ENCODE peak calls at places on chromosome 19, in nine cellular contexts. One of them, this sample, is unnamed.

GRCh38 chr19:3506384-3507340 is 551 bp downstream of the FZR1 start:
- DNase-seq in mammary epithelial cell: peak
- DNase-seq in GM10248: peak
- DNase-seq in left ventricle myocardium inferior: peak
- DNase-seq in hippocampal formation: no peak
- DNase-seq in stimulated activated CD4-positive, alpha-beta T cell treated with anti-CD3 and anti-CD28 coated beads, Interleukin-1b, Interleukin-23, amount 100 ng/mL, for 1 hour: no peak
- DNase-seq in EH: peak
- DNase-seq in activated CD8-positive, alpha-beta memory T cell treated with anti-CD3 and anti-CD28 coated beads, Interleukin-2, amount 10 ng/mL, durations not matched to agents 7 days and 5 days: peak
- DNase-seq in activated naive CD4-positive, alpha-beta T cell treated with anti-CD3 and anti-CD28 coated beads for 36 hours: peak
- DNase-seq in this sample: no peak

GRCh38 chr19:8611890-8612806 is 1.6 kb upstream of the ADAMTS10 start:
- DNase-seq in mammary epithelial cell: no peak
- DNase-seq in GM10248: no peak
- DNase-seq in left ventricle myocardium inferior: peak
- DNase-seq in hippocampal formation: no peak
- DNase-seq in stimulated activated CD4-positive, alpha-beta T cell treated with anti-CD3 and anti-CD28 coated beads, Interleukin-1b, Interleukin-23, amount 100 ng/mL, for 1 hour: no peak
- DNase-seq in EH: peak
- DNase-seq in activated CD8-positive, alpha-beta memory T cell treated with anti-CD3 and anti-CD28 coated beads, Interleukin-2, amount 10 ng/mL, durations not matched to agents 7 days and 5 days: no peak
- DNase-seq in activated naive CD4-positive, alpha-beta T cell treated with anti-CD3 and anti-CD28 coated beads for 36 hours: no peak
- DNase-seq in this sample: no peak

GRCh38 chr19:42290523-42291436 is 11.2 kb upstream of the PRR19 start:
- DNase-seq in mammary epithelial cell: no peak
- DNase-seq in GM10248: no peak
- DNase-seq in left ventricle myocardium inferior: no peak
- DNase-seq in hippocampal formation: no peak
- DNase-seq in stimulated activated CD4-positive, alpha-beta T cell treated with anti-CD3 and anti-CD28 coated beads, Interleukin-1b, Interleukin-23, amount 100 ng/mL, for 1 hour: no peak
- DNase-seq in EH: peak
- DNase-seq in activated CD8-positive, alpha-beta memory T cell treated with anti-CD3 and anti-CD28 coated beads, Interleukin-2, amount 10 ng/mL, durations not matched to agents 7 days and 5 days: peak
- DNase-seq in activated naive CD4-positive, alpha-beta T cell treated with anti-CD3 and anti-CD28 coated beads for 36 hours: peak
- DNase-seq in this sample: no peak

GRCh38 chr19:33785795-33786194 is 10.9 kb upstream of the KCTD15 start:
- DNase-seq in mammary epithelial cell: peak
- DNase-seq in GM10248: no peak
- DNase-seq in left ventricle myocardium inferior: no peak
- DNase-seq in hippocampal formation: no peak
- DNase-seq in stimulated activated CD4-positive, alpha-beta T cell treated with anti-CD3 and anti-CD28 coated beads, Interleukin-1b, Interleukin-23, amount 100 ng/mL, for 1 hour: no peak
- DNase-seq in EH: peak
- DNase-seq in activated CD8-positive, alpha-beta memory T cell treated with anti-CD3 and anti-CD28 coated beads, Interleukin-2, amount 10 ng/mL, durations not matched to agents 7 days and 5 days: no peak
- DNase-seq in activated naive CD4-positive, alpha-beta T cell treated with anti-CD3 and anti-CD28 coated beads for 36 hours: no peak
- DNase-seq in this sample: no peak

GRCh38 chr19:31127132-31127967 is 221.9 kb downstream of the TSHZ3 start:
- DNase-seq in mammary epithelial cell: peak
- DNase-seq in GM10248: no peak
- DNase-seq in left ventricle myocardium inferior: no peak
- DNase-seq in hippocampal formation: no peak
- DNase-seq in stimulated activated CD4-positive, alpha-beta T cell treated with anti-CD3 and anti-CD28 coated beads, Interleukin-1b, Interleukin-23, amount 100 ng/mL, for 1 hour: no peak
- DNase-seq in EH: peak
- DNase-seq in activated CD8-positive, alpha-beta memory T cell treated with anti-CD3 and anti-CD28 coated beads, Interleukin-2, amount 10 ng/mL, durations not matched to agents 7 days and 5 days: no peak
- DNase-seq in activated naive CD4-positive, alpha-beta T cell treated with anti-CD3 and anti-CD28 coated beads for 36 hours: no peak
- DNase-seq in this sample: no peak

GRCh38 chr19:49808762-49809154 is 4.3 kb downstream of the FUZ start:
- DNase-seq in mammary epithelial cell: peak
- DNase-seq in GM10248: peak
- DNase-seq in left ventricle myocardium inferior: peak
- DNase-seq in hippocampal formation: peak
- DNase-seq in stimulated activated CD4-positive, alpha-beta T cell treated with anti-CD3 and anti-CD28 coated beads, Interleukin-1b, Interleukin-23, amount 100 ng/mL, for 1 hour: peak
- DNase-seq in EH: peak
- DNase-seq in activated CD8-positive, alpha-beta memory T cell treated with anti-CD3 and anti-CD28 coated beads, Interleukin-2, amount 10 ng/mL, durations not matched to agents 7 days and 5 days: peak
- DNase-seq in activated naive CD4-positive, alpha-beta T cell treated with anti-CD3 and anti-CD28 coated beads for 36 hours: peak
- DNase-seq in this sample: peak

GRCh38 chr19:50826492-50827240 is 3.1 kb upstream of the KLK1 start:
- DNase-seq in mammary epithelial cell: no peak
- DNase-seq in GM10248: no peak
- DNase-seq in left ventricle myocardium inferior: no peak
- DNase-seq in hippocampal formation: no peak
- DNase-seq in stimulated activated CD4-positive, alpha-beta T cell treated with anti-CD3 and anti-CD28 coated beads, Interleukin-1b, Interleukin-23, amount 100 ng/mL, for 1 hour: no peak
- DNase-seq in EH: no peak
- DNase-seq in activated CD8-positive, alpha-beta memory T cell treated with anti-CD3 and anti-CD28 coated beads, Interleukin-2, amount 10 ng/mL, durations not matched to agents 7 days and 5 days: no peak
- DNase-seq in activated naive CD4-positive, alpha-beta T cell treated with anti-CD3 and anti-CD28 coated beads for 36 hours: no peak
- DNase-seq in this sample: no peak

GRCh38 chr19:12778020-12778904 is 2.9 kb upstream of the HOOK2 start:
- DNase-seq in mammary epithelial cell: peak
- DNase-seq in GM10248: peak
- DNase-seq in left ventricle myocardium inferior: peak
- DNase-seq in hippocampal formation: no peak
- DNase-seq in stimulated activated CD4-positive, alpha-beta T cell treated with anti-CD3 and anti-CD28 coated beads, Interleukin-1b, Interleukin-23, amount 100 ng/mL, for 1 hour: no peak
- DNase-seq in EH: peak
- DNase-seq in activated CD8-positive, alpha-beta memory T cell treated with anti-CD3 and anti-CD28 coated beads, Interleukin-2, amount 10 ng/mL, durations not matched to agents 7 days and 5 days: peak
- DNase-seq in activated naive CD4-positive, alpha-beta T cell treated with anti-CD3 and anti-CD28 coated beads for 36 hours: peak
- DNase-seq in this sample: peak

GRCh38 chr19:39157275-39157996 is 31.9 kb downstream of the PAK4 start:
- DNase-seq in mammary epithelial cell: no peak
- DNase-seq in GM10248: no peak
- DNase-seq in left ventricle myocardium inferior: no peak
- DNase-seq in hippocampal formation: no peak
- DNase-seq in stimulated activated CD4-positive, alpha-beta T cell treated with anti-CD3 and anti-CD28 coated beads, Interleukin-1b, Interleukin-23, amount 100 ng/mL, for 1 hour: no peak
- DNase-seq in EH: no peak
- DNase-seq in activated CD8-positive, alpha-beta memory T cell treated with anti-CD3 and anti-CD28 coated beads, Interleukin-2, amount 10 ng/mL, durations not matched to agents 7 days and 5 days: no peak
- DNase-seq in activated naive CD4-positive, alpha-beta T cell treated with anti-CD3 and anti-CD28 coated beads for 36 hours: no peak
- DNase-seq in this sample: no peak

GRCh38 chr19:16111909-16112752 is 442 bp downstream of the RAB8A start:
- DNase-seq in mammary epithelial cell: no peak
- DNase-seq in GM10248: no peak
- DNase-seq in left ventricle myocardium inferior: no peak
- DNase-seq in hippocampal formation: no peak
- DNase-seq in stimulated activated CD4-positive, alpha-beta T cell treated with anti-CD3 and anti-CD28 coated beads, Interleukin-1b, Interleukin-23, amount 100 ng/mL, for 1 hour: no peak
- DNase-seq in EH: no peak
- DNase-seq in activated CD8-positive, alpha-beta memory T cell treated with anti-CD3 and anti-CD28 coated beads, Interleukin-2, amount 10 ng/mL, durations not matched to agents 7 days and 5 days: no peak
- DNase-seq in activated naive CD4-positive, alpha-beta T cell treated with anti-CD3 and anti-CD28 coated beads for 36 hours: no peak
- DNase-seq in this sample: no peak

GRCh38 chr19:3575949-3576673 is 3.4 kb downstream of the HMG20B start:
- DNase-seq in mammary epithelial cell: no peak
- DNase-seq in GM10248: no peak
- DNase-seq in left ventricle myocardium inferior: no peak
- DNase-seq in hippocampal formation: no peak
- DNase-seq in stimulated activated CD4-positive, alpha-beta T cell treated with anti-CD3 and anti-CD28 coated beads, Interleukin-1b, Interleukin-23, amount 100 ng/mL, for 1 hour: no peak
- DNase-seq in EH: no peak
- DNase-seq in activated CD8-positive, alpha-beta memory T cell treated with anti-CD3 and anti-CD28 coated beads, Interleukin-2, amount 10 ng/mL, durations not matched to agents 7 days and 5 days: no peak
- DNase-seq in activated naive CD4-positive, alpha-beta T cell treated with anti-CD3 and anti-CD28 coated beads for 36 hours: no peak
- DNase-seq in this sample: no peak

GRCh38 chr19:871446-872265 is 12.2 kb downstream of the CFD start:
- DNase-seq in mammary epithelial cell: no peak
- DNase-seq in GM10248: no peak
- DNase-seq in left ventricle myocardium inferior: no peak
- DNase-seq in hippocampal formation: peak
- DNase-seq in stimulated activated CD4-positive, alpha-beta T cell treated with anti-CD3 and anti-CD28 coated beads, Interleukin-1b, Interleukin-23, amount 100 ng/mL, for 1 hour: no peak
- DNase-seq in EH: no peak
- DNase-seq in activated CD8-positive, alpha-beta memory T cell treated with anti-CD3 and anti-CD28 coated beads, Interleukin-2, amount 10 ng/mL, durations not matched to agents 7 days and 5 days: no peak
- DNase-seq in activated naive CD4-positive, alpha-beta T cell treated with anti-CD3 and anti-CD28 coated beads for 36 hours: no peak
- DNase-seq in this sample: no peak

GRCh38 chr19:7534531-7534980 is 961 bp upstream of the PNPLA6 start:
- DNase-seq in mammary epithelial cell: peak
- DNase-seq in GM10248: peak
- DNase-seq in left ventricle myocardium inferior: peak
- DNase-seq in hippocampal formation: peak
- DNase-seq in stimulated activated CD4-positive, alpha-beta T cell treated with anti-CD3 and anti-CD28 coated beads, Interleukin-1b, Interleukin-23, amount 100 ng/mL, for 1 hour: no peak
- DNase-seq in EH: peak
- DNase-seq in activated CD8-positive, alpha-beta memory T cell treated with anti-CD3 and anti-CD28 coated beads, Interleukin-2, amount 10 ng/mL, durations not matched to agents 7 days and 5 days: peak
- DNase-seq in activated naive CD4-positive, alpha-beta T cell treated with anti-CD3 and anti-CD28 coated beads for 36 hours: peak
- DNase-seq in this sample: peak

GRCh38 chr19:58578430-58578925 is 5.3 kb upstream of the MZF1 start:
- DNase-seq in mammary epithelial cell: no peak
- DNase-seq in GM10248: no peak
- DNase-seq in left ventricle myocardium inferior: no peak
- DNase-seq in hippocampal formation: no peak
- DNase-seq in stimulated activated CD4-positive, alpha-beta T cell treated with anti-CD3 and anti-CD28 coated beads, Interleukin-1b, Interleukin-23, amount 100 ng/mL, for 1 hour: no peak
- DNase-seq in EH: no peak
- DNase-seq in activated CD8-positive, alpha-beta memory T cell treated with anti-CD3 and anti-CD28 coated beads, Interleukin-2, amount 10 ng/mL, durations not matched to agents 7 days and 5 days: no peak
- DNase-seq in activated naive CD4-positive, alpha-beta T cell treated with anti-CD3 and anti-CD28 coated beads for 36 hours: peak
- DNase-seq in this sample: no peak

GRCh38 chr19:16376649-16377048 is 52.0 kb downstream of the KLF2 start:
- DNase-seq in mammary epithelial cell: no peak
- DNase-seq in GM10248: no peak
- DNase-seq in left ventricle myocardium inferior: no peak
- DNase-seq in hippocampal formation: no peak
- DNase-seq in stimulated activated CD4-positive, alpha-beta T cell treated with anti-CD3 and anti-CD28 coated beads, Interleukin-1b, Interleukin-23, amount 100 ng/mL, for 1 hour: no peak
- DNase-seq in EH: no peak
- DNase-seq in activated CD8-positive, alpha-beta memory T cell treated with anti-CD3 and anti-CD28 coated beads, Interleukin-2, amount 10 ng/mL, durations not matched to agents 7 days and 5 days: peak
- DNase-seq in activated naive CD4-positive, alpha-beta T cell treated with anti-CD3 and anti-CD28 coated beads for 36 hours: no peak
- DNase-seq in this sample: no peak

GRCh38 chr19:10333758-10334339 is 520 bp upstream of the RAVER1 start:
- DNase-seq in mammary epithelial cell: no peak
- DNase-seq in GM10248: no peak
- DNase-seq in left ventricle myocardium inferior: no peak
- DNase-seq in hippocampal formation: no peak
- DNase-seq in stimulated activated CD4-positive, alpha-beta T cell treated with anti-CD3 and anti-CD28 coated beads, Interleukin-1b, Interleukin-23, amount 100 ng/mL, for 1 hour: no peak
- DNase-seq in EH: peak
- DNase-seq in activated CD8-positive, alpha-beta memory T cell treated with anti-CD3 and anti-CD28 coated beads, Interleukin-2, amount 10 ng/mL, durations not matched to agents 7 days and 5 days: no peak
- DNase-seq in activated naive CD4-positive, alpha-beta T cell treated with anti-CD3 and anti-CD28 coated beads for 36 hours: no peak
- DNase-seq in this sample: no peak

GRCh38 chr19:2695288-2695866 is 7.1 kb downstream of the GNG7 start:
- DNase-seq in mammary epithelial cell: peak
- DNase-seq in GM10248: no peak
- DNase-seq in left ventricle myocardium inferior: peak
- DNase-seq in hippocampal formation: peak
- DNase-seq in stimulated activated CD4-positive, alpha-beta T cell treated with anti-CD3 and anti-CD28 coated beads, Interleukin-1b, Interleukin-23, amount 100 ng/mL, for 1 hour: no peak
- DNase-seq in EH: no peak
- DNase-seq in activated CD8-positive, alpha-beta memory T cell treated with anti-CD3 and anti-CD28 coated beads, Interleukin-2, amount 10 ng/mL, durations not matched to agents 7 days and 5 days: no peak
- DNase-seq in activated naive CD4-positive, alpha-beta T cell treated with anti-CD3 and anti-CD28 coated beads for 36 hours: no peak
- DNase-seq in this sample: peak

GRCh38 chr19:46390121-46390858 is 23.1 kb downstream of the CCDC8 start:
- DNase-seq in mammary epithelial cell: no peak
- DNase-seq in GM10248: no peak
- DNase-seq in left ventricle myocardium inferior: no peak
- DNase-seq in hippocampal formation: no peak
- DNase-seq in stimulated activated CD4-positive, alpha-beta T cell treated with anti-CD3 and anti-CD28 coated beads, Interleukin-1b, Interleukin-23, amount 100 ng/mL, for 1 hour: no peak
- DNase-seq in EH: no peak
- DNase-seq in activated CD8-positive, alpha-beta memory T cell treated with anti-CD3 and anti-CD28 coated beads, Interleukin-2, amount 10 ng/mL, durations not matched to agents 7 days and 5 days: no peak
- DNase-seq in activated naive CD4-positive, alpha-beta T cell treated with anti-CD3 and anti-CD28 coated beads for 36 hours: no peak
- DNase-seq in this sample: no peak

GRCh38 chr19:15265849-15266248 is 33.6 kb upstream of the EPHX3 start:
- DNase-seq in mammary epithelial cell: peak
- DNase-seq in GM10248: no peak
- DNase-seq in left ventricle myocardium inferior: peak
- DNase-seq in hippocampal formation: peak
- DNase-seq in stimulated activated CD4-positive, alpha-beta T cell treated with anti-CD3 and anti-CD28 coated beads, Interleukin-1b, Interleukin-23, amount 100 ng/mL, for 1 hour: no peak
- DNase-seq in EH: peak
- DNase-seq in activated CD8-positive, alpha-beta memory T cell treated with anti-CD3 and anti-CD28 coated beads, Interleukin-2, amount 10 ng/mL, durations not matched to agents 7 days and 5 days: no peak
- DNase-seq in activated naive CD4-positive, alpha-beta T cell treated with anti-CD3 and anti-CD28 coated beads for 36 hours: no peak
- DNase-seq in this sample: peak

GRCh38 chr19:33641261-33641660 is 19.5 kb downstream of the CHST8 start:
- DNase-seq in mammary epithelial cell: no peak
- DNase-seq in GM10248: no peak
- DNase-seq in left ventricle myocardium inferior: no peak
- DNase-seq in hippocampal formation: no peak
- DNase-seq in stimulated activated CD4-positive, alpha-beta T cell treated with anti-CD3 and anti-CD28 coated beads, Interleukin-1b, Interleukin-23, amount 100 ng/mL, for 1 hour: no peak
- DNase-seq in EH: no peak
- DNase-seq in activated CD8-positive, alpha-beta memory T cell treated with anti-CD3 and anti-CD28 coated beads, Interleukin-2, amount 10 ng/mL, durations not matched to agents 7 days and 5 days: no peak
- DNase-seq in activated naive CD4-positive, alpha-beta T cell treated with anti-CD3 and anti-CD28 coated beads for 36 hours: no peak
- DNase-seq in this sample: no peak

GRCh38 chr19:47323872-47324271 is 8.1 kb upstream of the C5AR2 start:
- DNase-seq in mammary epithelial cell: no peak
- DNase-seq in GM10248: no peak
- DNase-seq in left ventricle myocardium inferior: no peak
- DNase-seq in hippocampal formation: no peak
- DNase-seq in stimulated activated CD4-positive, alpha-beta T cell treated with anti-CD3 and anti-CD28 coated beads, Interleukin-1b, Interleukin-23, amount 100 ng/mL, for 1 hour: no peak
- DNase-seq in EH: no peak
- DNase-seq in activated CD8-positive, alpha-beta memory T cell treated with anti-CD3 and anti-CD28 coated beads, Interleukin-2, amount 10 ng/mL, durations not matched to agents 7 days and 5 days: no peak
- DNase-seq in activated naive CD4-positive, alpha-beta T cell treated with anti-CD3 and anti-CD28 coated beads for 36 hours: no peak
- DNase-seq in this sample: no peak

GRCh38 chr19:5609881-5610280 is 12.7 kb downstream of the SAFB2 start:
- DNase-seq in mammary epithelial cell: no peak
- DNase-seq in GM10248: no peak
- DNase-seq in left ventricle myocardium inferior: no peak
- DNase-seq in hippocampal formation: no peak
- DNase-seq in stimulated activated CD4-positive, alpha-beta T cell treated with anti-CD3 and anti-CD28 coated beads, Interleukin-1b, Interleukin-23, amount 100 ng/mL, for 1 hour: no peak
- DNase-seq in EH: no peak
- DNase-seq in activated CD8-positive, alpha-beta memory T cell treated with anti-CD3 and anti-CD28 coated beads, Interleukin-2, amount 10 ng/mL, durations not matched to agents 7 days and 5 days: no peak
- DNase-seq in activated naive CD4-positive, alpha-beta T cell treated with anti-CD3 and anti-CD28 coated beads for 36 hours: no peak
- DNase-seq in this sample: no peak

GRCh38 chr19:31099470-31100190 is 249.6 kb downstream of the TSHZ3 start:
- DNase-seq in mammary epithelial cell: no peak
- DNase-seq in GM10248: no peak
- DNase-seq in left ventricle myocardium inferior: no peak
- DNase-seq in hippocampal formation: no peak
- DNase-seq in stimulated activated CD4-positive, alpha-beta T cell treated with anti-CD3 and anti-CD28 coated beads, Interleukin-1b, Interleukin-23, amount 100 ng/mL, for 1 hour: no peak
- DNase-seq in EH: no peak
- DNase-seq in activated CD8-positive, alpha-beta memory T cell treated with anti-CD3 and anti-CD28 coated beads, Interleukin-2, amount 10 ng/mL, durations not matched to agents 7 days and 5 days: no peak
- DNase-seq in activated naive CD4-positive, alpha-beta T cell treated with anti-CD3 and anti-CD28 coated beads for 36 hours: no peak
- DNase-seq in this sample: no peak

GRCh38 chr19:4059931-4060620 is 6.6 kb downstream of the ZBTB7A start:
- DNase-seq in mammary epithelial cell: peak
- DNase-seq in GM10248: peak
- DNase-seq in left ventricle myocardium inferior: peak
- DNase-seq in hippocampal formation: no peak
- DNase-seq in stimulated activated CD4-positive, alpha-beta T cell treated with anti-CD3 and anti-CD28 coated beads, Interleukin-1b, Interleukin-23, amount 100 ng/mL, for 1 hour: no peak
- DNase-seq in EH: peak
- DNase-seq in activated CD8-positive, alpha-beta memory T cell treated with anti-CD3 and anti-CD28 coated beads, Interleukin-2, amount 10 ng/mL, durations not matched to agents 7 days and 5 days: peak
- DNase-seq in activated naive CD4-positive, alpha-beta T cell treated with anti-CD3 and anti-CD28 coated beads for 36 hours: no peak
- DNase-seq in this sample: no peak

GRCh38 chr19:4368128-4368820 is 24.9 kb downstream of the MPND start:
- DNase-seq in mammary epithelial cell: peak
- DNase-seq in GM10248: no peak
- DNase-seq in left ventricle myocardium inferior: no peak
- DNase-seq in hippocampal formation: no peak
- DNase-seq in stimulated activated CD4-positive, alpha-beta T cell treated with anti-CD3 and anti-CD28 coated beads, Interleukin-1b, Interleukin-23, amount 100 ng/mL, for 1 hour: no peak
- DNase-seq in EH: peak
- DNase-seq in activated CD8-positive, alpha-beta memory T cell treated with anti-CD3 and anti-CD28 coated beads, Interleukin-2, amount 10 ng/mL, durations not matched to agents 7 days and 5 days: no peak
- DNase-seq in activated naive CD4-positive, alpha-beta T cell treated with anti-CD3 and anti-CD28 coated beads for 36 hours: peak
- DNase-seq in this sample: no peak

GRCh38 chr19:12155324-12155723 is 1.2 kb downstream of the ZNF625 start:
- DNase-seq in mammary epithelial cell: no peak
- DNase-seq in GM10248: no peak
- DNase-seq in left ventricle myocardium inferior: no peak
- DNase-seq in hippocampal formation: no peak
- DNase-seq in stimulated activated CD4-positive, alpha-beta T cell treated with anti-CD3 and anti-CD28 coated beads, Interleukin-1b, Interleukin-23, amount 100 ng/mL, for 1 hour: no peak
- DNase-seq in EH: no peak
- DNase-seq in activated CD8-positive, alpha-beta memory T cell treated with anti-CD3 and anti-CD28 coated beads, Interleukin-2, amount 10 ng/mL, durations not matched to agents 7 days and 5 days: no peak
- DNase-seq in activated naive CD4-positive, alpha-beta T cell treated with anti-CD3 and anti-CD28 coated beads for 36 hours: no peak
- DNase-seq in this sample: no peak

This sample was measured in caudate nucleus.